ENCODE peak calls at places on chromosomes 13 and 19, in nine cellular contexts. A is testis, Y is cardiac muscle cell, B is adrenal gland, K is lower lobe of right lung, G is GM23338, L is psoas muscle, E is neuronal stem cell, X is upper lobe of right lung. J is an unnamed sample.

GRCh38 chr13:34458756-34459462 is 483.2 kb upstream of the NBEA start:
- DNase-seq in K (no peak), L (no peak), G (no peak), B (no peak), X (no peak), A (peak; percentile 44), Y (peak; percentile 6), E (no peak), J (peak; percentile 12)

GRCh38 chr13:43815204-43815603 is 28.4 kb upstream of the ENOX1 start:
- DNase-seq in Y (peak; percentile 97), L (no peak), A (peak; percentile 24), B (no peak), G (no peak), K (no peak), E (no peak), X (no peak), J (no peak)

GRCh38 chr19:57559008-57559403 is 657 bp downstream of the ZNF550 start:
- DNase-seq in X (no peak), E (no peak), A (peak; percentile 31), L (no peak), B (peak; percentile 57), Y (peak; percentile 35), G (peak; percentile 55), K (peak; percentile 43), J (peak; percentile 13)

GRCh38 chr13:23292596-23292995 is 111.8 kb downstream of the SGCG start:
- DNase-seq in Y (peak; percentile 15), L (no peak), G (no peak), E (no peak), A (no peak), X (no peak), B (no peak), K (no peak), J (no peak)

GRCh38 chr13:31067416-31068118 is 94.1 kb downstream of the HSPH1 start:
- DNase-seq in L (no peak), G (no peak), K (no peak), X (no peak), E (no peak), Y (peak; percentile 53), A (no peak), B (no peak), J (no peak)

GRCh38 chr19:19445911-19446361 is 40.5 kb downstream of the GATAD2A start:
- DNase-seq in X (no peak), Y (no peak), E (no peak), A (no peak), G (no peak), K (no peak), B (no peak), L (no peak), J (no peak)

GRCh38 chr13:42116225-42116624 is 67.8 kb downstream of the DGKH start:
- DNase-seq in X (no peak), B (no peak), L (no peak), A (no peak), G (no peak), E (no peak), K (no peak), Y (peak; percentile 17), J (no peak)

GRCh38 chr19:2286402-2287140 is 4.6 kb upstream of the PEAK3 start:
- DNase-seq in B (no peak), K (no peak), E (no peak), L (no peak), A (no peak), X (no peak), Y (no peak), G (no peak), J (no peak)

GRCh38 chr19:55070755-55071502 is 4.7 kb upstream of the EPS8L1 start:
- DNase-seq in B (no peak), E (no peak), K (no peak), G (no peak), Y (peak; percentile 46), X (no peak), L (no peak), A (no peak), J (peak; percentile 80)

GRCh38 chr13:99434258-99434788 is 66.9 kb upstream of the TM9SF2 start:
- DNase-seq in A (no peak), E (no peak), Y (no peak), L (no peak), K (no peak), G (peak; percentile 73), B (peak; percentile 44), X (no peak), J (peak; percentile 35)

GRCh38 chr13:83117046-83117445 is 765.2 kb downstream of the SLITRK1 start:
- DNase-seq in G (no peak), L (no peak), A (no peak), E (no peak), Y (no peak), K (no peak), X (no peak), B (no peak), J (no peak)

GRCh38 chr13:99085139-99085845 is 107.4 kb upstream of the DOCK9 start:
- DNase-seq in B (no peak), A (peak; percentile 29), L (no peak), Y (no peak), X (no peak), K (no peak), E (no peak), G (peak; percentile 55), J (peak; percentile 36)

GRCh38 chr13:48448963-48449614 is 36.2 kb upstream of the LPAR6 start:
- DNase-seq in K (no peak), B (no peak), Y (peak; percentile 83), G (no peak), X (no peak), A (no peak), L (no peak), E (no peak), J (no peak)

GRCh38 chr19:41327499-41328156 is 17.7 kb downstream of the CCDC97 start:
- DNase-seq in E (no peak), K (peak; percentile 95), L (peak; percentile 85), G (peak; percentile 67), A (no peak), B (peak; percentile 83), Y (peak; percentile 51), X (peak; percentile 96), J (peak; percentile 94)
- H3K4me1 ChIP-seq in E (peaks cover 31% of the 10 kb centered on the region), K (peaks cover 70% of the 10 kb centered on the region), L (peaks cover 52% of the 10 kb centered on the region), G (peaks cover 53% of the 10 kb centered on the region), A (peaks cover 38% of the 10 kb centered on the region), B (peaks cover 51% of the 10 kb centered on the region), Y (peaks cover 38% of the 10 kb centered on the region), X (peaks cover 77% of the 10 kb centered on the region), J (peaks cover 36% of the 10 kb centered on the region)

GRCh38 chr19:41945135-41945766 is 13.9 kb downstream of the RABAC1 start:
- DNase-seq in A (no peak), Y (no peak), X (no peak), E (no peak), L (no peak), B (peak; percentile 59), K (no peak), G (no peak), J (peak; percentile 72)
- H3K4me1 ChIP-seq in A (peaks cover 3% of the 10 kb centered on the region), Y (no peaks in the 10 kb centered on the region), X (no peaks in the 10 kb centered on the region), E (peaks cover 2% of the 10 kb centered on the region), L (peaks cover 3% of the 10 kb centered on the region), B (peaks cover 6% of the 10 kb centered on the region), K (peaks cover 15% of the 10 kb centered on the region), G (peaks cover 5% of the 10 kb centered on the region), J (peaks cover 8% of the 10 kb centered on the region)

DNA sequence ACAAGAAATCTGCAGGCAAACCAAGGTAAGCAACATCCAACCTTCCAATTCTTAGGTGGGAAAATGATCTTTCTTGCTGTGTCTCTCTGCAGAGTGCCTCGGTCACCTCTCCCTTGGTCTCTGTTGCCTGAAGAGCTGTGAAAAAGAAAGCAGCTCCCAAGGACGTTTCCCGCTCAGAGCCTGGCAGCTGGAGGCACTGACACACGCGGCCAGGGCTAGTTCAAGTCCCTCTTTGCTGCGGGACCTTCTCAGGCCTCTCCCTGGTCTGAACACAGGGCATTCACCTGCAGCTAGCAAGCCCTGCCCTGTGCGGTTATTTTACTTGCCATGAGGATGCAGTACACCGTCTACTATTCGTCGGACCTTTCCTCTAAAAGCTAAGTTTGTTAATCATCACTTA is 3.8 kb downstream of the MED26 start:
- DNase-seq in Y (no peak), L (peak; percentile 42), G (no peak), K (no peak), B (peak; percentile 82), E (no peak), A (no peak), X (peak; percentile 73), J (no peak)
- H3K4me1 ChIP-seq in Y (peaks cover 9% of the 10 kb centered on the region), L (peaks cover 58% of the 10 kb centered on the region), G (peaks cover 6% of the 10 kb centered on the region), K (peaks cover 78% of the 10 kb centered on the region), B (peaks cover 50% of the 10 kb centered on the region), E (no peaks in the 10 kb centered on the region), A (peaks cover 32% of the 10 kb centered on the region), X (peaks cover 56% of the 10 kb centered on the region), J (peaks cover 30% of the 10 kb centered on the region)

GRCh38 chr19:38676878-38677646 is 29.6 kb downstream of the ACTN4 start:
- DNase-seq in L (peak; percentile 19), X (no peak), E (no peak), G (no peak), Y (no peak), K (no peak), A (no peak), B (no peak), J (no peak)
- H3K4me1 ChIP-seq in L (peaks cover 91% of the 10 kb centered on the region), X (peaks cover 82% of the 10 kb centered on the region), E (peaks cover 17% of the 10 kb centered on the region), G (peaks cover 37% of the 10 kb centered on the region), Y (peaks cover 32% of the 10 kb centered on the region), K (peaks cover 81% of the 10 kb centered on the region), A (peaks cover 6% of the 10 kb centered on the region), B (peaks cover 63% of the 10 kb centered on the region), J (peaks cover 83% of the 10 kb centered on the region)

J was measured in mucosa of descending colon.